ENCODE peak calls at places on chromosomes 2 and 18, in eight cellular contexts. Y is CD4-positive, CD25-positive, alpha-beta regulatory T cell; U is heart right ventricle; R is fibroblast of lung; A is tibial artery; S is upper lobe of right lung; Q is GM12878; C is aorta. W is an unnamed sample.

GRCh38 chr2:157414050-157414449 is 29.8 kb downstream of the CYTIP start:
- DNase-seq in C (no peak), A (no peak), U (no peak), Y (peak; percentile 79), R (no peak), S (no peak), Q (peak; percentile 48), W (no peak)

GRCh38 chr2:128734521-128735295 is 416.0 kb upstream of the HS6ST1 start:
- DNase-seq in Q (no peak), R (peak; percentile 68), S (peak; percentile 78), Y (peak; percentile 8), C (peak; percentile 61), A (no peak), U (no peak), W (no peak)

GRCh38 chr2:6906165-6906751 is 11.0 kb upstream of the RNF144A start:
- DNase-seq in C (no peak), R (no peak), S (no peak), U (no peak), Q (no peak), Y (peak; percentile 26), A (no peak), W (no peak)

GRCh38 chr2:234137400-234138014 is 87.0 kb downstream of the SPP2 start:
- DNase-seq in U (no peak), R (no peak), C (no peak), A (no peak), S (no peak), Q (no peak), Y (peak; percentile 17), W (peak; percentile 22)

GRCh38 chr2:177430425-177430824 is 37.9 kb downstream of the AGPS start:
- DNase-seq in U (no peak), S (no peak), R (peak; percentile 5), Y (no peak), C (no peak), A (no peak), Q (no peak), W (no peak)

GRCh38 chr18:71450258-71450657 is 1093.9 kb downstream of the CBLN2 start:
- DNase-seq in R (no peak), U (no peak), A (no peak), Q (no peak), S (no peak), Y (no peak), C (no peak), W (no peak)

GRCh38 chr2:217993817-217994459 is 8.9 kb downstream of the TNS1 start:
- DNase-seq in C (peak; percentile 74), S (peak; percentile 83), Q (no peak), A (no peak), R (peak; percentile 37), Y (peak; percentile 32), U (peak; percentile 78), W (peak; percentile 34)

GRCh38 chr2:46284812-46285211 is 12.4 kb upstream of the EPAS1 start:
- DNase-seq in C (no peak), U (no peak), S (no peak), R (no peak), Q (no peak), A (no peak), Y (no peak), W (no peak)

GRCh38 chr2:231935207-231935524 is 9.0 kb upstream of the NPPC start:
- DNase-seq in U (no peak), C (no peak), R (no peak), A (no peak), Q (no peak), S (no peak), Y (no peak), W (no peak)

GRCh38 chr2:189261431-189261841 is 81.9 kb upstream of the COL5A2 start:
- DNase-seq in S (no peak), Y (peak; percentile 21), R (peak; percentile 90), C (no peak), Q (no peak), A (no peak), U (no peak), W (no peak)

GRCh38 chr2:64998658-64999061 is 9.5 kb downstream of the SLC1A4 start:
- DNase-seq in A (no peak), S (no peak), Q (no peak), Y (no peak), U (no peak), R (no peak), C (no peak), W (no peak)

GRCh38 chr2:86249176-86249842 is 50.1 kb downstream of the MRPL35 start:
- DNase-seq in R (peak; percentile 65), S (no peak), Q (no peak), C (peak; percentile 56), Y (no peak), A (peak; percentile 30), U (no peak), W (no peak)

GRCh38 chr18:42730272-42730671 is 385.2 kb downstream of the RIT2 start:
- DNase-seq in U (no peak), Y (no peak), Q (no peak), A (no peak), R (no peak), S (no peak), C (no peak), W (no peak)

DNA sequence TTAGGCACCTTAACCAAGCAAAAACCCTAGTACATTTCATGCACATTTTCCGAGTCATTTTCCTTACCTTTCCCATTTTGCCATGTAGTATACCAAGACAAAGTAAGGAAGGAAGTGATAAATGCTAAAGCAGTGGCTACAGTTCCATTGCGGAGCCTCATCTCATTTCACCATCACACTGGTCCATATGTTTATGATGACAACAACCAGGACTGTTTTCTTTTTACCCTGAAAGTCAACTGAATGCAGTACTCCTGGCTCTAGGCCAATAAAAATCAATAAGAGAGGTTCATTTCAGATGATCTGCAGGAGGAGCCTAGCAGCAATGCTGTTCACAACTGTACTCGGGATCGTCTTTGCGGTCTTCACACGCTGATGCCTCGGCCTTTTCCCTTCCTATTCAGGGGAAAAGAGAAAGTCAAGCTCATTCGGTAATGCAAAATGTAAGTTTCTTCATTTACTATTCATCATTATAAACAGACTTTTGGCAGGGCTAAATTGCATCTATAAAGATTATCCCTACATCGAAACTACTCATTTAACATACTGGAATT is 4.7 kb downstream of the MGAT4A start:
- DNase-seq in U (no peak), S (no peak), C (no peak), A (no peak), R (no peak), Q (no peak), Y (no peak), W (no peak)
- H3K4me3 ChIP-seq in U (peak overlapping the region; percentile 30), S (peak overlapping the region; percentile 18), C (no peak overlapping the region), A (no peak overlapping the region), R (no peak overlapping the region), Q (no peak overlapping the region), Y (peak overlapping the region; percentile 90), W (peak overlapping the region; percentile 79)

GRCh38 chr18:7957297-7957696 is 390.2 kb downstream of the PTPRM start:
- DNase-seq in C (no peak), A (no peak), U (no peak), S (no peak), Q (no peak), R (no peak), Y (peak; percentile 17), W (no peak)
- H3K4me1 ChIP-seq in C (no peaks in the 10 kb centered on the region), A (no peaks in the 10 kb centered on the region), U (peaks cover 58% of the 10 kb centered on the region), S (peaks cover 9% of the 10 kb centered on the region), Q (no peaks in the 10 kb centered on the region), R (peaks cover 2% of the 10 kb centered on the region), Y (peaks cover 12% of the 10 kb centered on the region), W (no peaks in the 10 kb centered on the region)

GRCh38 chr2:66446178-66446860 is 11.4 kb downstream of the MEIS1 start:
- DNase-seq in R (peak; percentile 79), C (peak; percentile 84), A (no peak), Q (no peak), U (peak; percentile 66), Y (no peak), S (no peak), W (no peak)
- H3K4me3 ChIP-seq in R (peak overlapping the region; percentile 81), C (peak overlapping the region; percentile 51), A (peak overlapping the region; percentile 31), Q (no peak overlapping the region), U (peak overlapping the region; percentile 39), Y (no peak overlapping the region), S (peak overlapping the region; percentile 67), W (no peak overlapping the region)

DNA sequence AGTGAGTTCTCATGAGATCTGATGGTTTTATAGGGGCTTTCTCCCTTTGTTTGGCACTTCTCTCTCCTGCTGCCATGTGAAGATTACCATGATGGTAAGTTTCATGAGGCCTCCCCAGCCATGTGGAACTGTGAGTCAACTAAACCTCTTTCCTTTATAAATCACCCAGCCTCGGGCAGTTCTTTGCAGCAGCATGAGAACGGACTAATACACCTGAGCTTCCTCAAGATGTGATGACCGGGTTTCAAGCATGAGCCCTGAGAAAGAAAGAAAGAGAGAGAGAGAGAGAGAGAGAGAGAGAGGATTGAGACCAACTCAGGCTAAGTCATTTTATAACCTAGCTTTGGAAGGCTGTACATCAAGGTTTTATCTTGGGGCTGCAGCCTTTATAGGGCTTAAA is 167.7 kb upstream of the SERPINE2 start:
- DNase-seq in Q (no peak), S (no peak), U (no peak), Y (no peak), A (no peak), C (no peak), R (no peak), W (no peak)
- H3K4me1 ChIP-seq in Q (no peaks in the 10 kb centered on the region), S (no peaks in the 10 kb centered on the region), U (no peaks in the 10 kb centered on the region), Y (no peaks in the 10 kb centered on the region), A (no peaks in the 10 kb centered on the region), C (no peaks in the 10 kb centered on the region), R (no peaks in the 10 kb centered on the region), W (no peaks in the 10 kb centered on the region)

GRCh38 chr2:113138428-113139322 is 11.3 kb downstream of the IL1RN start:
- DNase-seq in Y (peak; percentile 87), R (peak; percentile 80), C (no peak), Q (peak; percentile 64), A (no peak), S (no peak), U (no peak), W (peak; percentile 67)
- H3K4me3 ChIP-seq in Y (peak overlapping the region; percentile 33), R (no peak overlapping the region), C (no peak overlapping the region), Q (no peak overlapping the region), A (no peak overlapping the region), S (no peak overlapping the region), U (no peak overlapping the region), W (peak overlapping the region; percentile 10)

DNA sequence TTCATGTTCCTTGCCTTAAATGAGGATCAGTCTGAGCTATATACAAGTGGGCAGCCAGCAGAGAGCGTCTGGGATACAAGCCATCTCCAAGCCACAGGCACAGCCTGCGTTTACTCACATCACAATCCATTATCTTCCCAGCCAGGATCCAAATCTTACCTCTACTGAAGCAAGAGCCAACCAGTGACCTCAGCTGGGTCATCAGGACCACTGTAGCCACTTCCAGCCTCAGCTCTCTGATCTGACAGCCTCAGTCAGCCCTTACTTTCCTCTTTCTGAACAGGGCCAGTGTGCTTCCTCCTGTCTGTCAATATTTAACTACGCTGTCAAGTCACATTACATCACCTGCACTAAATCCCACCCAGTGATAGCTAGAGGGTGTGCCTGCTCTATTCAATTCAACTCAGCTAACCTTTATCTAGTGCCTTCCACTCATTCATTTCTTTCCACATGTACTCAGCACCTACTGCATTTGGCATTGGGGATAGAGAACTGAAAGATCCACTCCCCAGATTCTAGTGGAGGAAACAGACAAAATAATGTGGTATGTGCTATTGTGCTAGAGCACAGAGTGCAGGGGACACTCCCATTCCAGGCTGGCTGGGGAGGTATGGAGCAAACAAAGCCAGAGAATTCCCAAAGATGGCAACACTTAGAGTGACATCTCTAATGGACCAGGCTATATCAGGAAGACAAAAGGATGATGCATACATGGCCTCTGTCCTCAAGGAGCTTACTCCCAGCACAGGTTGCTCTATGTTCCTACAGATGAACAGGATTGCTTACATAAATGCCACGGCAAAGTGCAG is 146.5 kb downstream of the NCKAP5 start:
- DNase-seq in Y (no peak), Q (peak; percentile 61), U (peak; percentile 14), R (peak; percentile 37), C (no peak), A (no peak), S (no peak), W (no peak)
- H3K4me1 ChIP-seq in Y (no peaks in the 10 kb centered on the region), Q (no peaks in the 10 kb centered on the region), U (peaks cover 26% of the 10 kb centered on the region), R (no peaks in the 10 kb centered on the region), C (no peaks in the 10 kb centered on the region), A (no peaks in the 10 kb centered on the region), S (no peaks in the 10 kb centered on the region), W (no peaks in the 10 kb centered on the region)